ENCODE peak calls at places on chromosomes 11 and 22, in six cellular contexts. V is HCT116, O is osteoblast, B is endothelial cell of umbilical vein, F is heart right ventricle, Q is cardiac fibroblast. K is an unnamed sample.
A peak's percentile ranks its signal among the peaks of the same experiment; 100 is the strongest.

GRCh38 chr22:24181088-24181995 is at the start of gene SUSD2:
- DNase-seq in Q (peak; percentile 19), B (no peak), V (no peak), O (peak; percentile 87), F (no peak), K (peak; percentile 64)

GRCh38 chr22:32622004-32622761 is 147.6 kb downstream of the FBXO7 start:
- DNase-seq in O (peak; percentile 88), B (no peak), F (peak; percentile 67), V (no peak), Q (peak; percentile 95), K (no peak)

GRCh38 chr11:45048870-45049825 is 97.3 kb upstream of the PRDM11 start:
- DNase-seq in O (no peak), B (no peak), V (no peak), Q (peak; percentile 69), F (peak; percentile 71), K (no peak)

GRCh38 chr11:130816516-130816915 is 99.8 kb downstream of the SNX19 start:
- DNase-seq in V (no peak), O (no peak), F (no peak), B (no peak), Q (no peak), K (no peak)

GRCh38 chr22:43823911-43824665 is 12.0 kb upstream of the EFCAB6 start:
- DNase-seq in Q (no peak), B (no peak), F (no peak), O (peak; percentile 75), V (no peak), K (no peak)

GRCh38 chr11:128302425-128303186 is 284.8 kb downstream of the ETS1 start:
- DNase-seq in V (no peak), F (no peak), O (no peak), Q (no peak), B (no peak), K (no peak)

GRCh38 chr11:8070417-8071101 is 10.5 kb upstream of the TUB start:
- DNase-seq in V (peak; percentile 21), B (peak; percentile 21), F (no peak), Q (peak; percentile 72), O (peak; percentile 92), K (no peak)

GRCh38 chr11:6443269-6444003 is 2.6 kb upstream of the HPX start:
- DNase-seq in V (no peak), B (peak; percentile 56), F (peak; percentile 40), O (no peak), Q (peak; percentile 76), K (no peak)

GRCh38 chr11:45673441-45673840 is 8.0 kb upstream of the CHST1 start:
- DNase-seq in V (no peak), B (no peak), Q (no peak), O (no peak), F (no peak), K (no peak)

GRCh38 chr22:32932176-32932575 is 126.0 kb downstream of the SYN3 start:
- DNase-seq in O (no peak), V (no peak), Q (no peak), F (no peak), B (no peak), K (no peak)

GRCh38 chr11:85028329-85029101 is 598.6 kb downstream of the DLG2 start:
- DNase-seq in F (no peak), B (no peak), O (no peak), V (no peak), Q (no peak), K (no peak)

GRCh38 chr11:124740277-124740882 is 638 bp downstream of the NRGN start:
- DNase-seq in O (peak; percentile 85), B (peak; percentile 58), V (no peak), F (no peak), Q (peak; percentile 40), K (no peak)

GRCh38 chr22:42868751-42869251 is 11.7 kb upstream of the ARFGAP3 start:
- DNase-seq in F (peak; percentile 62), B (no peak), O (peak; percentile 83), V (no peak), Q (peak; percentile 28), K (no peak)

GRCh38 chr22:50188356-50188755 is 2.6 kb downstream of the TRABD start:
- DNase-seq in B (no peak), Q (no peak), O (peak; percentile 38), F (no peak), V (no peak), K (peak; percentile 56)

GRCh38 chr11:28481673-28482480 is 373.7 kb downstream of the METTL15 start:
- DNase-seq in Q (no peak), O (no peak), V (no peak), F (no peak), B (no peak), K (no peak)

GRCh38 chr22:50268655-50269113 is 1.5 kb downstream of the MAPK11 start:
- DNase-seq in B (no peak), Q (peak; percentile 37), F (no peak), V (no peak), O (no peak), K (peak; percentile 54)

GRCh38 chr11:62787005-62787759 is at the start of gene TMEM179B:
- DNase-seq in F (peak; percentile 99), B (peak; percentile 97), O (peak; percentile 99), V (peak; percentile 98), Q (peak; percentile 98), K (peak; percentile 98)

GRCh38 chr11:44680982-44681597 is 45.7 kb upstream of the TSPAN18 start:
- DNase-seq in Q (peak; percentile 10), B (no peak), O (no peak), V (no peak), F (no peak), K (peak; percentile 35)

GRCh38 chr11:74575999-74576398 is 16.4 kb upstream of the POLD3 start:
- DNase-seq in B (no peak), V (no peak), F (no peak), Q (no peak), O (no peak), K (no peak)

GRCh38 chr11:27423125-27423524 is 49.5 kb downstream of the LGR4 start:
- DNase-seq in O (peak; percentile 38), F (peak; percentile 9), Q (peak; percentile 97), B (no peak), V (no peak), K (no peak)

GRCh38 chr11:120522021-120522420 is 10.5 kb downstream of the GRIK4 start:
- DNase-seq in F (no peak), V (no peak), Q (no peak), B (no peak), O (no peak), K (no peak)

DNA sequence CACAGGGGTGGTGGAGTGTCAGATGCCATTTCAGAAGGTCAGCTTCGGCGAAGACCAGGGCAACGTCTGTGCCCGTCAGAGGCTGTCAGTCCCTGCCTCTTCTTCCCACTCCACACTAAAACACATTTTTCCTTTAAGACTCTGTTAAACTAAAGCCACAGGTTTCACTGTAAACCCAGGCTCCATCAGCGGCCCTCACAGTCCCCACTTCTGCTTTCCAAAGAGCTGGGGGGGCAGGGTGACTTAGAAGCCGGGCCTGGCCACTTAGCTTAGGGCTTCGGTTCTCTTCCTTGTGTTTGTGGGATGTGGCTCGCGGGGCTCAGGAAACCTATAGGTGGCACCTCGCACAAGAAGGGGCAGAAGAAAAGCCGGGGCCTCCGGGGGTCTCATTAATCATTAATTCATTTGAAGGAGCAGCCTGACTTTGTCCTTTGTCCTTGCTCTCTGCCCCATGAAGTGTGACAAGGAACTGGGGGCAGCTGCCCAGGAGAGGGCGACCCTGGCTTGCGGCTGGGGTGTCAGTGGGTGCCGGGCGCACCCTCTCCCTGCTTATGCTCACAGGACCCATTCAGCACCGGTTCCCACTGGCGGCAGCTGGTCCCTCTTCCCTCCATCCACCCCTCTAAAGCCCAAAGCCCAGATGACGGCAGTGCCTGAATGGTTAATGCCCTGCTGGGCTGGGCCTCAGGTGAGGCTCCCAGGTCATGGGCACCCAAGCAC is 4.1 kb downstream of the SLC25A45 start:
- DNase-seq in F (no peak), B (no peak), Q (no peak), O (no peak), V (no peak), K (no peak)
- TF ChIP-seq CTCF in F (no peak), B (no peak), Q (no peak), O (no peak), V (peak; percentile 11), K (no peak)

DNA sequence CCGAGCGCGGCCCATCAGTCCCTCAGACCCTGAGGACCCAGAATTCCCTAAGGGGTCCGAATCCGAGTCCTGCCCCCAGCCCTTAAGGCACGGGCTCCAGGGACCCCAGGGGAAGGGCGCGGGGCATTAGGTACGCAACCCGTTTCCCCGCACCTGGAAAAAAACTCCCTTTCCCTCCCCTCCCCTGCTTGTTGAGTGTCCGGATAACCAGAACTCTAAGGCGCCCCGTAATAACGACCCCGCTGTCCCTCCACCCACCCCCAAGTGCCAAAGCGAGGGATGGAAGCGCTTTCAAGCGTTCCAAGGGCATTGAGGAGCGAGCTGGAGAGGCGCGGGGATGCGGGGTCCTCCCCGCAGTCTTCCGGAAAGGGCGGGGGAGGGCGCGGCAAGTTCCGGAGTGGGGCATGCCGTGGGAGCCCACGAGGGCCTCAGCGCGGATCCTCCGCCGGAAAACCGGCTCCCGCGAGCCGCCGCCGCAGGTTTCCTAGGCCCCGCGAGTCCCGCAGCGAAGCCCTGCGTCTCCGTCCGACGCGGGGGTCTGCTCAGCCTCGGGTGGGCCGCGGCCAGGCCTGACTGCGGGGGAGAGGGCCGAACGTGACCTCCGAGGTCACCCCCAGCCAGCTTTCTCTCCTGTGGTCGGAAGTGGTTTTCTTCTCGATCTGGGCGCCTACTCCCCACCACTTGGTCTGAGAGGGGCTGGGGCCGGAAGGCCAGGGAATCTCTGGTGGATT is 3.9 kb upstream of the CCND1 start:
- DNase-seq in V (no peak), B (no peak), F (no peak), Q (no peak), O (no peak), K (peak; percentile 48)
- H3K4me3 ChIP-seq in V (peak overlapping the region; percentile 99), B (peak overlapping the region; percentile 27), F (peak overlapping the region; percentile 89), Q (peak overlapping the region; percentile 21), O (peak overlapping the region; percentile 91), K (no peak overlapping the region)

GRCh38 chr11:76810151-76810853 is 27.1 kb downstream of the TSKU start:
- DNase-seq in F (peak; percentile 64), B (peak; percentile 66), Q (peak; percentile 63), O (peak; percentile 85), V (peak; percentile 15), K (peak; percentile 81)
- TF ChIP-seq CTCF in F (peak; percentile 36), B (peak; percentile 62), Q (peak; percentile 65), O (peak; percentile 74), V (peak; percentile 51), K (no peak)

GRCh38 chr22:36369922-36370781 is 17.6 kb downstream of the MYH9 start:
- DNase-seq in Q (peak; percentile 75), B (peak; percentile 76), F (peak; percentile 55), V (no peak), O (peak; percentile 89), K (peak; percentile 79)
- H3K4me3 ChIP-seq in Q (no peak overlapping the region), B (no peak overlapping the region), F (peak overlapping the region; percentile 28), V (no peak overlapping the region), O (peak overlapping the region; percentile 47), K (no peak overlapping the region)